ENCODE peak calls at places on chromosomes 11 and 22, in seven cellular contexts. H is activated CD8-positive, alpha-beta T cell treated with anti-CD3 and anti-CD28 coated beads, Interleukin-2, amount 10 ng/mL, durations not matched to agents 7 days and 5 days; S is activated CD8-positive, alpha-beta memory T cell treated with anti-CD3 and anti-CD28 coated beads, Interleukin-2, amount 50 U/mL, for 48 hours; D is neural progenitor cell; O is AML-193; Q is ELR; E is effector memory CD8-positive, alpha-beta T cell. T is an unnamed sample.

GRCh38 chr22:47145883-47146282 is 383.4 kb downstream of the TBC1D22A start:
- DNase-seq in H (no peak), S (no peak), D (no peak), O (no peak), Q (no peak), E (no peak), T (no peak)

GRCh38 chr11:75301602-75302345 is 49.7 kb downstream of the ARRB1 start:
- DNase-seq in H (no peak), S (no peak), D (no peak), O (no peak), Q (no peak), E (no peak), T (no peak)

GRCh38 chr11:1233351-1234053 is 10.6 kb downstream of the MUC5B start:
- DNase-seq in H (no peak), S (no peak), D (no peak), O (no peak), Q (no peak), E (no peak), T (no peak)

GRCh38 chr22:43889366-43890253 is 2.2 kb downstream of the PNPLA5 start:
- DNase-seq in H (no peak), S (no peak), D (peak; percentile 40), O (no peak), Q (peak; percentile 58), E (no peak), T (no peak)

GRCh38 chr11:96827164-96827563 is 437.4 kb downstream of the JRKL start:
- DNase-seq in H (no peak), S (no peak), D (peak; percentile 47), O (no peak), Q (peak; percentile 50), E (no peak), T (no peak)

GRCh38 chr11:116931206-116931953 is 94.0 kb upstream of the APOA1 start:
- DNase-seq in H (peak; percentile 49), S (no peak), D (no peak), O (peak; percentile 22), Q (peak; percentile 10), E (peak; percentile 49), T (peak; percentile 48)

GRCh38 chr11:107413352-107413751 is 44.3 kb downstream of the CWF19L2 start:
- DNase-seq in H (no peak), S (no peak), D (no peak), O (no peak), Q (no peak), E (no peak), T (peak; percentile 15)

GRCh38 chr11:117903505-117904382 is 25.5 kb downstream of the TMPRSS13 start:
- DNase-seq in H (no peak), S (peak; percentile 40), D (no peak), O (no peak), Q (no peak), E (no peak), T (no peak)

GRCh38 chr11:17596310-17596669 is 49.2 kb downstream of the OTOG start:
- DNase-seq in H (no peak), S (peak; percentile 26), D (no peak), O (no peak), Q (no peak), E (no peak), T (no peak)

GRCh38 chr22:34395370-34395769 is 475.1 kb upstream of the LARGE1 start:
- DNase-seq in H (no peak), S (no peak), D (no peak), O (no peak), Q (no peak), E (no peak), T (no peak)

GRCh38 chr22:21003782-21004181 is 1.9 kb upstream of the THAP7 start:
- DNase-seq in H (no peak), S (no peak), D (no peak), O (no peak), Q (no peak), E (no peak), T (no peak)

GRCh38 chr11:59062602-59063529 is 23.2 kb upstream of the GLYATL1B start:
- DNase-seq in H (no peak), S (no peak), D (peak; percentile 15), O (no peak), Q (no peak), E (no peak), T (no peak)

GRCh38 chr22:19576460-19577421 is 52.5 kb upstream of the CLDN5 start:
- DNase-seq in H (peak; percentile 65), S (peak; percentile 78), D (peak; percentile 27), O (peak; percentile 59), Q (peak; percentile 91), E (no peak), T (no peak)

GRCh38 chr11:65640483-65641207 is 2.7 kb downstream of the SIPA1 start:
- DNase-seq in H (peak; percentile 62), S (peak; percentile 63), D (no peak), O (peak; percentile 84), Q (no peak), E (peak; percentile 43), T (no peak)

GRCh38 chr22:28774378-28774777 is 1.9 kb downstream of the CCDC117 start:
- DNase-seq in H (no peak), S (no peak), D (no peak), O (no peak), Q (no peak), E (no peak), T (no peak)

GRCh38 chr22:45692549-45692948 is 20.9 kb downstream of the ATXN10 start:
- DNase-seq in H (no peak), S (no peak), D (no peak), O (no peak), Q (peak; percentile 68), E (no peak), T (no peak)

GRCh38 chr11:126267650-126268049 is 1.0 kb downstream of the SRPRA start:
- DNase-seq in H (no peak), S (no peak), D (no peak), O (no peak), Q (no peak), E (no peak), T (no peak)

GRCh38 chr11:12137938-12138731 is 27.7 kb downstream of the MICAL2 start:
- DNase-seq in H (no peak), S (no peak), D (peak; percentile 35), O (no peak), Q (peak; percentile 91), E (no peak), T (no peak)

GRCh38 chr11:131025020-131025419 is 108.7 kb upstream of the SNX19 start:
- DNase-seq in H (no peak), S (no peak), D (peak; percentile 61), O (no peak), Q (peak; percentile 55), E (no peak), T (peak; percentile 6)

GRCh38 chr22:36968249-36968964 is 50.8 kb downstream of the TST start:
- DNase-seq in H (no peak), S (no peak), D (no peak), O (no peak), Q (no peak), E (no peak), T (no peak)

GRCh38 chr11:86052697-86053641 is 15.9 kb downstream of the PICALM start:
- DNase-seq in H (no peak), S (no peak), D (no peak), O (no peak), Q (no peak), E (no peak), T (no peak)

GRCh38 chr11:93348931-93349330 is 18.4 kb downstream of the DEUP1 start:
- DNase-seq in H (no peak), S (no peak), D (peak; percentile 26), O (no peak), Q (no peak), E (no peak), T (no peak)

GRCh38 chr11:126591966-126592489 is 236.5 kb downstream of the ST3GAL4 start:
- DNase-seq in H (no peak), S (no peak), D (no peak), O (no peak), Q (no peak), E (no peak), T (no peak)

GRCh38 chr11:134480129-134480652 is 68.1 kb upstream of the B3GAT1 start:
- DNase-seq in H (no peak), S (no peak), D (no peak), O (no peak), Q (no peak), E (no peak), T (no peak)

GRCh38 chr11:46277313-46277622 is 194 bp upstream of the CREB3L1 start:
- DNase-seq in H (no peak), S (no peak), D (no peak), O (no peak), Q (peak; percentile 87), E (no peak), T (no peak)

GRCh38 chr22:47367993-47368945 is 605.8 kb downstream of the TBC1D22A start:
- DNase-seq in H (no peak), S (peak; percentile 23), D (no peak), O (no peak), Q (no peak), E (no peak), T (no peak)

GRCh38 chr11:37277896-37278465 is 679.9 kb upstream of the RAG2 start:
- DNase-seq in H (no peak), S (no peak), D (no peak), O (no peak), Q (no peak), E (no peak), T (no peak)

GRCh38 chr11:46665356-46665755 is 35.1 kb downstream of the ARHGAP1 start:
- DNase-seq in H (no peak), S (no peak), D (no peak), O (no peak), Q (no peak), E (no peak), T (no peak)

GRCh38 chr22:37316875-37317371 is 34.6 kb downstream of the CYTH4 start:
- DNase-seq in H (peak; percentile 84), S (peak; percentile 83), D (peak; percentile 94), O (peak; percentile 72), Q (peak; percentile 93), E (peak; percentile 55), T (peak; percentile 59)

GRCh38 chr11:47415091-47415854 is 6.9 kb downstream of the SLC39A13 start:
- DNase-seq in H (no peak), S (no peak), D (peak; percentile 0), O (no peak), Q (no peak), E (no peak), T (no peak)

GRCh38 chr11:9691865-9692264 is 28.0 kb downstream of the SWAP70 start:
- DNase-seq in H (no peak), S (no peak), D (no peak), O (peak; percentile 67), Q (peak; percentile 83), E (no peak), T (no peak)

GRCh38 chr11:131895865-131896264 is 525.5 kb downstream of the NTM start:
- DNase-seq in H (no peak), S (no peak), D (no peak), O (no peak), Q (peak; percentile 28), E (no peak), T (no peak)

GRCh38 chr11:60265373-60266214 is 14.9 kb upstream of the MS4A4A start:
- DNase-seq in H (peak; percentile 26), S (no peak), D (peak; percentile 43), O (peak; percentile 15), Q (peak; percentile 63), E (no peak), T (peak; percentile 22)

GRCh38 chr11:119125849-119126248 is 4.5 kb downstream of the HINFP start:
- DNase-seq in H (no peak), S (no peak), D (no peak), O (no peak), Q (no peak), E (no peak), T (no peak)

GRCh38 chr11:130865772-130866114 is 50.5 kb downstream of the SNX19 start:
- DNase-seq in H (no peak), S (no peak), D (no peak), O (no peak), Q (no peak), E (no peak), T (no peak)

GRCh38 chr11:116590844-116591575 is 181.8 kb downstream of the BUD13 start:
- DNase-seq in H (no peak), S (no peak), D (no peak), O (no peak), Q (no peak), E (no peak), T (no peak)

GRCh38 chr11:67032830-67033555 is 10.1 kb downstream of the SYT12 start:
- DNase-seq in H (no peak), S (no peak), D (no peak), O (no peak), Q (peak; percentile 91), E (no peak), T (no peak)

T was measured in Jurkat, Clone E6-1.